ENCODE peak calls at places on chromosomes 7 and 10, in five cellular contexts. K, C, Z, Q and R are unnamed samples.
A peak's percentile ranks its signal among the peaks of the same experiment; 100 is the strongest.

GRCh38 chr10:31032515-31033132 is 959 bp upstream of the ZNF438 start:
- DNase-seq in K (no peak), C (no peak), Z (no peak), Q (no peak), R (no peak)

GRCh38 chr7:44767912-44768662 is 19.4 kb downstream of the ZMIZ2 start:
- DNase-seq in K (no peak), C (peak; percentile 75), Z (no peak), Q (no peak), R (no peak)

GRCh38 chr10:117168135-117168674 is 29.1 kb upstream of the KCNK18 start:
- DNase-seq in K (no peak), C (peak; percentile 83), Z (no peak), Q (no peak), R (no peak)

GRCh38 chr7:68009716-68010115 is 1013.1 kb downstream of the TYW1 start:
- DNase-seq in K (no peak), C (no peak), Z (no peak), Q (no peak), R (no peak)

GRCh38 chr10:29797616-29798015 is 162.8 kb upstream of the SVIL start:
- DNase-seq in K (no peak), C (no peak), Z (no peak), Q (no peak), R (no peak)

GRCh38 chr10:95319239-95319638 is 28.4 kb upstream of the PDLIM1 start:
- DNase-seq in K (no peak), C (no peak), Z (no peak), Q (no peak), R (no peak)

GRCh38 chr7:139738772-139739171 is 39.0 kb downstream of the HIPK2 start:
- DNase-seq in K (no peak), C (no peak), Z (no peak), Q (no peak), R (no peak)

GRCh38 chr7:102978280-102978679 is 65.5 kb downstream of the LRRC17 start:
- DNase-seq in K (peak; percentile 67), C (no peak), Z (no peak), Q (no peak), R (no peak)

GRCh38 chr7:149773446-149774236 is at the start of gene ZNF467:
- DNase-seq in K (no peak), C (peak; percentile 67), Z (no peak), Q (no peak), R (no peak)

GRCh38 chr10:96044686-96045085 is 1.3 kb downstream of the CCNJ start:
- DNase-seq in K (no peak), C (no peak), Z (peak; percentile 5), Q (no peak), R (no peak)

GRCh38 chr7:130118294-130118693 is 48.0 kb downstream of the KLHDC10 start:
- DNase-seq in K (no peak), C (no peak), Z (no peak), Q (no peak), R (no peak)

DNA sequence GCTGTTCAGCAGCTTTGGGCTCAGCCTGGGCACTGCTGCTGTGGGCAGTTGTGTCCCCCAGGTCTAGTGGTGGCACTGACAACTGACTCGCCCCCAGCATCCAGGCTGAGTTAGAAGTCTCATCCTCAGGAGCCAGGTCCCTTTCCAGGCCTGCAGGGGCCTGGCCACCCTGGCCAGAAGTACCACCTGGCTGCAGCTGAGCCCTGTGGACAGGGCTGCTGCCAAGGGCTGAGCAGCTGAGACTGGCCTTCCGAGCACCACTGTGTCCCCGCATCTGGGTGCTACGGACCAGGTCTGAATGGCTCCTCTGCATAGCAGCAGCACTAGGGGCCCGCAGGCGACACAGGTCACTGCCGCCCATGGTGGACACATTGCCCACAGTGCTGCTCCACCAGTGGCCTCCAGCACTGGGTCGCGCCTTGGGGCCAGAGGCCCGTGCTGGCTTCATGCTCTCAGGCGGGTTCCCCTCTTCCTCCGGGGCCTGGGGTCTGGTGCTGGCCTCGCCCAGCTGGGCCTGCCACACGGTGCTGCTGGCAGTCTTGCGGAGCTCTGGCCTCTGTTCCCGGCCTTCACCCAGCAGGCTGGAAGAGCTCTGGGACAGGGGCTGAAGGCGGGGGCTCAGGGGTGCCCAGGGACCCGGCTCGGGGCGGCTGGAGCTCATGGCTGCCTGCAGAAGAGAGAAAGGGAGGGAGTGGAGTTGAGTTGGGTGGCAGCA is 6.2 kb downstream of the GPRIN2 start:
- DNase-seq in K (no peak), C (no peak), Z (no peak), Q (no peak), R (no peak)
- TF ChIP-seq SRF in K (no peak), C (no peak), Z (no peak), Q (no peak), R (no peak)

GRCh38 chr7:158570449-158571170 is 17.0 kb downstream of the PTPRN2 start:
- DNase-seq in K (no peak), C (no peak), Z (no peak), Q (no peak), R (no peak)

GRCh38 chr7:158573310-158573709 is 14.3 kb downstream of the PTPRN2 start:
- DNase-seq in K (no peak), C (no peak), Z (no peak), Q (no peak), R (no peak)

GRCh38 chr7:158569858-158570239 is 17.8 kb downstream of the PTPRN2 start:
- DNase-seq in K (no peak), C (no peak), Z (no peak), Q (no peak), R (no peak)

GRCh38 chr7:158574308-158575036 is 13.2 kb downstream of the PTPRN2 start:
- DNase-seq in K (no peak), C (no peak), Z (no peak), Q (no peak), R (no peak)

GRCh38 chr7:158572000-158572828 is 15.4 kb downstream of the PTPRN2 start:
- DNase-seq in K (no peak), C (peak; percentile 59), Z (peak; percentile 27), Q (no peak), R (no peak)
- TF ChIP-seq SRF in K (no peak), C (no peak), Z (no peak), Q (no peak), R (no peak)

GRCh38 chr7:94374231-94374630 is 20.5 kb upstream of the COL1A2 start:
- DNase-seq in K (no peak), C (no peak), Z (no peak), Q (no peak), R (no peak)
- TF ChIP-seq SRF in K (no peak), C (no peak), Z (no peak), Q (no peak), R (no peak)

DNA sequence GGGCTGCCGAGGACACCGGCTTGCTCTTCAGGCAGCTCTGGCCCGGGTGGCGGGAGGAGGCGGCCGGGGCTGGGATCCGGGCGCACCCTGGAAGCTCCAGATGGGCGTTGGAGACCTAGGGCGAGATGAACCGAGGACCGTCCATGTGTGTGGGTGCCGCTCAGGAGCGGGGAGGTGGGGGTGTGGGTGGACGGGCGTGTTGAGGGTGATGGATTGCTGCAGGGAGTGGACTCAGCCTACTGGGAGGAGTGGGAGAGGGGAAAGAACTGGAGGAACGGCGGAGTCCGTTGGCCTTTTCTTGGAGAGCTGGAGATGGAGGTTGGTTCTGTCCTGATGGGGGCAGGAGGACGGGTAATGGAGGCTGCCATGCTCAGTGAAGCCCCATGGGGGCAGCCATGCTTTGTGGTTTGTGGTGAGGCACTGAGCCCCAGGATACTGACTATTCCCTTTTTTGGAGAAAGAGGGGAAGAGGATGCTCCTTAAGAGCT is 27.1 kb downstream of the HIF1AN start:
- DNase-seq in K (no peak), C (peak; percentile 61), Z (peak; percentile 12), Q (peak; percentile 33), R (no peak)
- TF ChIP-seq SRF in K (no peak), C (peak; percentile 51), Z (no peak), Q (peak; percentile 70), R (no peak)

DNA sequence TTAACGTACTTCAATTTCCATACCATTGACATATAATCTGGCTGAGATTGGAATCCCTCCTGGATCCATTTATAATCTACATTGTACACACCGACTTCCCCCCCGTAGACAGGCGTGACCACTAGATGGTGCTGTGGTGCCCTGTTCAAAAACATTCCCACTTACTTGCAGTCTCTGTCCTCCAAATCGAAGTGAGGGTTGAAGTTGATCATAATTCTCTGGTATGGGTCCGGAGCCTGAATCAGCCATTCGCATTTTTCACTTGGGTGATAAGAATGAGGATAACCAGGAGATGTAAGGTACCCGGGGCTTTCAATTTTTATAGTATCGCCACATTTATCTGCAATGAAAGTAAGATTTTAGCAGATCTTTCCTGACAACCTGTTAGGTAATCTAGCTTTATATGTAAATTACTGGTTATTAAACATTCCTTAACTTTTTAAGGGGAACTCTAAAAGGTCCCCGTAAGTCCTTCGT is 3.9 kb downstream of the NRP1 start:
- DNase-seq in K (peak; percentile 64), C (peak; percentile 73), Z (peak; percentile 73), Q (no peak), R (peak; percentile 13)
- TF ChIP-seq SRF in K (no peak), C (no peak), Z (no peak), Q (no peak), R (no peak)

GRCh38 chr7:2525931-2526630 is 6.5 kb downstream of the LFNG start:
- DNase-seq in K (no peak), C (no peak), Z (no peak), Q (no peak), R (no peak)
- TF ChIP-seq SRF in K (no peak), C (no peak), Z (no peak), Q (no peak), R (no peak)

GRCh38 chr10:69867699-69868558 is 66.2 kb downstream of the COL13A1 start:
- DNase-seq in K (no peak), C (no peak), Z (no peak), Q (peak; percentile 78), R (no peak)
- TF ChIP-seq SRF in K (no peak), C (no peak), Z (no peak), Q (no peak), R (no peak)